ENCODE peak calls at places on chromosomes 7 and 10, in eight cellular contexts. Y is GM12878, K is HepG2, A is tibial nerve, N is A549, L is stomach, C is SK-N-SH, Z is esophagus muscularis mucosa. X is an unnamed sample.
A peak's percentile ranks its signal among the peaks of the same experiment; 100 is the strongest.

GRCh38 chr10:4541292-4541691 is 284.7 kb upstream of the AKR1E2 start:
- DNase-seq in C (no peak), A (no peak), Y (no peak), L (peak; percentile 44), N (peak; percentile 48), Z (no peak), K (no peak), X (no peak)

GRCh38 chr7:106820321-106821217 is 44.5 kb upstream of the PIK3CG start:
- DNase-seq in C (no peak), Z (peak; percentile 78), N (no peak), Y (no peak), A (no peak), K (no peak), L (no peak), X (no peak)

GRCh38 chr10:69503001-69503895 is 52.0 kb downstream of the TSPAN15 start:
- DNase-seq in Z (no peak), A (no peak), L (no peak), K (no peak), C (no peak), Y (no peak), N (no peak), X (peak; percentile 63)

GRCh38 chr7:128403676-128404075 is 6.1 kb downstream of the IMPDH1 start:
- DNase-seq in Z (no peak), K (no peak), N (no peak), A (no peak), Y (no peak), L (no peak), C (no peak), X (no peak)

GRCh38 chr10:113930482-113931057 is 76.1 kb downstream of the NHLRC2 start:
- DNase-seq in N (no peak), K (no peak), C (no peak), L (no peak), Z (no peak), A (no peak), Y (no peak), X (no peak)

GRCh38 chr7:76063525-76063924 is 15.6 kb downstream of the MDH2 start:
- DNase-seq in K (no peak), Z (no peak), Y (no peak), C (peak; percentile 60), A (no peak), N (no peak), L (peak; percentile 86), X (no peak)

GRCh38 chr10:78712147-78712546 is 356.6 kb upstream of the ZMIZ1 start:
- DNase-seq in L (no peak), K (no peak), Y (no peak), Z (no peak), A (no peak), C (no peak), N (peak; percentile 6), X (no peak)

GRCh38 chr10:91610444-91610843 is 22.4 kb downstream of the PPP1R3C start:
- DNase-seq in L (no peak), Y (no peak), C (no peak), K (no peak), A (no peak), N (no peak), Z (no peak), X (no peak)

GRCh38 chr10:118264252-118264651 is 77.9 kb downstream of the FAM204A start:
- DNase-seq in Y (no peak), K (no peak), N (no peak), Z (no peak), L (no peak), A (no peak), C (no peak), X (no peak)

GRCh38 chr10:124319926-124320391 is 98.8 kb downstream of the OAT start:
- DNase-seq in Z (no peak), N (no peak), Y (no peak), K (peak; percentile 35), L (peak; percentile 15), C (no peak), A (no peak), X (peak; percentile 13)

GRCh38 chr10:36254191-36254590 is 612.1 kb upstream of the FZD8 start:
- DNase-seq in Y (no peak), Z (no peak), A (peak; percentile 88), K (no peak), C (no peak), L (peak; percentile 41), N (no peak), X (peak; percentile 91)

GRCh38 chr7:4668510-4668847 is 13.6 kb upstream of the FOXK1 start:
- DNase-seq in L (no peak), C (no peak), K (no peak), A (no peak), Z (no peak), Y (no peak), N (no peak), X (peak; percentile 22)

GRCh38 chr10:28875535-28876208 is 198.4 kb downstream of the BAMBI start:
- DNase-seq in L (no peak), Y (no peak), N (peak; percentile 24), A (no peak), Z (no peak), K (peak; percentile 73), C (no peak), X (no peak)

GRCh38 chr7:85554294-85554877 is 367.5 kb upstream of the SEMA3D start:
- DNase-seq in C (peak; percentile 19), Z (no peak), N (peak; percentile 79), L (no peak), Y (no peak), A (peak; percentile 27), K (peak; percentile 59), X (no peak)

GRCh38 chr7:116653646-116654045 is 18.4 kb upstream of the MET start:
- DNase-seq in N (no peak), Y (no peak), A (no peak), K (no peak), L (no peak), Z (no peak), C (no peak), X (no peak)

GRCh38 chr7:47288060-47288459 is 293.9 kb downstream of the TNS3 start:
- DNase-seq in Y (no peak), K (no peak), L (no peak), Z (peak; percentile 37), N (no peak), C (no peak), A (no peak), X (no peak)

GRCh38 chr7:2926120-2926897 is 82.2 kb upstream of the GNA12 start:
- DNase-seq in K (no peak), Z (no peak), C (peak; percentile 17), A (no peak), Y (no peak), N (no peak), L (no peak), X (peak; percentile 44)

GRCh38 chr10:77350711-77351119 is 286.9 kb downstream of the KCNMA1 start:
- DNase-seq in Z (no peak), C (peak; percentile 19), L (peak; percentile 43), N (peak; percentile 94), A (peak; percentile 12), Y (no peak), K (no peak), X (peak; percentile 76)

GRCh38 chr7:24141876-24142509 is 142.0 kb upstream of the NPY start:
- DNase-seq in L (no peak), A (no peak), C (peak; percentile 22), Z (peak; percentile 68), K (no peak), N (no peak), Y (no peak), X (no peak)

GRCh38 chr7:28083159-28083997 is 97.2 kb downstream of the JAZF1 start:
- DNase-seq in N (peak; percentile 31), C (no peak), A (peak; percentile 68), Z (no peak), Y (no peak), L (no peak), K (no peak), X (peak; percentile 83)

GRCh38 chr7:148537435-148537834 is 53.1 kb upstream of the C7orf33 start:
- DNase-seq in C (no peak), L (no peak), Y (no peak), A (no peak), Z (no peak), N (no peak), K (no peak), X (no peak)

GRCh38 chr7:25750738-25751529 is 401.1 kb upstream of the NFE2L3 start:
- DNase-seq in N (no peak), A (no peak), L (no peak), C (no peak), Z (no peak), Y (no peak), K (no peak), X (no peak)

GRCh38 chr7:40447345-40447744 is 312.5 kb downstream of the SUGCT start:
- DNase-seq in A (no peak), L (no peak), C (no peak), Z (no peak), N (no peak), K (no peak), Y (no peak), X (no peak)
- TF ChIP-seq EP300 in A (no peak), L (no peak), C (no peak), Z (no peak), N (no peak), K (no peak), Y (no peak), X (no peak)

GRCh38 chr7:157666530-157667040 is 329.8 kb downstream of the DNAJB6 start:
- DNase-seq in A (no peak), L (no peak), Z (no peak), K (no peak), C (no peak), Y (no peak), N (no peak), X (no peak)
- H3K9me3 ChIP-seq in A (no peaks in the 10 kb centered on the region), L (no peaks in the 10 kb centered on the region), Z (no peaks in the 10 kb centered on the region), K (no peaks in the 10 kb centered on the region), C (no peaks in the 10 kb centered on the region), Y (no peaks in the 10 kb centered on the region), N (no peaks in the 10 kb centered on the region), X (no peaks in the 10 kb centered on the region)

GRCh38 chr10:93065675-93066543 is 5.3 kb downstream of the CYP26C1 start:
- DNase-seq in C (peak; percentile 76), K (no peak), A (no peak), N (no peak), Y (no peak), Z (peak; percentile 89), L (no peak), X (no peak)
- H3K4me3 ChIP-seq in C (peak overlapping the region; percentile 34), K (peak overlapping the region; percentile 16), A (no peak overlapping the region), N (no peak overlapping the region), Y (no peak overlapping the region), Z (peak overlapping the region; percentile 24), L (peak overlapping the region; percentile 0), X (no peak overlapping the region)

DNA sequence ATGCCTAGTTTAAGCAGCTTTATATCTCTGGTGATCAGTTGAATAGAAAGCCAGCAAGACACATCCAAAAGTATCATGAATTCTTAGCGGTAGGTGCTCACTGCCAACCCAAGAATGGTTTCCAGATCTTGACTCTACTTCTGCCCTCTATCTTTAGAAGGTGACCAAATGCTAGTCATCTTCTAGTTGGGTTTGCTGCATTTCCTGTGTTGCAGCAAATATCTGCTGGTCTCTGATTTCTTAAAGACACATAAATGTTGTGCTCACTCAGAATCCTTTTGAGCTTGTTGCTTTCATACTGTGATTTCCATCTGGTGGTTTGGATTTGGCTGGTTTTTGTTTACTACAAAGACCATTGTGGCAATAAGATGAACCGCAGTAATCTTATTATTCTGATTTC is 2.2 kb downstream of the CDC123 start:
- DNase-seq in C (no peak), A (no peak), Y (no peak), N (no peak), K (no peak), Z (no peak), L (no peak), X (no peak)
- TF ChIP-seq EP300 in C (no peak), A (no peak), Y (no peak), N (no peak), K (no peak), Z (no peak), L (no peak), X (no peak)

GRCh38 chr10:132219486-132219885 is 32.7 kb downstream of the DPYSL4 start:
- DNase-seq in N (no peak), L (no peak), C (no peak), Y (no peak), A (no peak), Z (no peak), K (no peak), X (no peak)
- H3K9me3 ChIP-seq in N (peaks cover 26% of the 10 kb centered on the region), L (peaks cover 30% of the 10 kb centered on the region), C (no peaks in the 10 kb centered on the region), Y (no peaks in the 10 kb centered on the region), A (no peaks in the 10 kb centered on the region), Z (no peaks in the 10 kb centered on the region), K (peaks cover 12% of the 10 kb centered on the region), X (no peaks in the 10 kb centered on the region)